ENCODE peak calls at places on chromosomes 13 and 19, in five cellular contexts. B is stimulated activated CD4-positive, alpha-beta T cell treated with anti-CD3 and anti-CD28 coated beads, Interleukin-12 subunit alpha, Interleukin-12 subunit beta, amount 100 ng/mL, for 24 hours; U is nephron progenitor cell; C is hepatocyte; M is HCT116. X is an unnamed sample.

GRCh38 chr13:20141238-20142018 is 19.4 kb downstream of the GJA3 start:
- DNase-seq in B (no peak), C (no peak), U (no peak), M (no peak), X (no peak)

GRCh38 chr13:44576396-44577235 is 486 bp upstream of the TSC22D1 start:
- DNase-seq in M (no peak), B (peak; percentile 13), U (peak; percentile 63), C (peak; percentile 57), X (no peak)

GRCh38 chr13:24630851-24631341 is 49.3 kb upstream of the ATP12A start:
- DNase-seq in B (no peak), U (no peak), M (peak; percentile 3), C (peak; percentile 67), X (no peak)

GRCh38 chr19:12669272-12670158 is 2.9 kb downstream of the WDR83 start:
- DNase-seq in C (peak; percentile 87), U (peak; percentile 79), M (peak; percentile 82), B (peak; percentile 56), X (peak; percentile 88)

GRCh38 chr19:49887037-49887652 is 9.5 kb downstream of the IL4I1 start:
- DNase-seq in U (no peak), B (no peak), C (no peak), M (no peak), X (no peak)

GRCh38 chr19:48739835-48740704 is at the start of gene RASIP1:
- DNase-seq in C (no peak), U (no peak), M (no peak), B (no peak), X (no peak)

GRCh38 chr13:114282143-114282685 is 813 bp downstream of the UPF3A start:
- DNase-seq in U (peak; percentile 57), M (no peak), C (peak; percentile 82), B (no peak), X (no peak)

GRCh38 chr19:10388957-10389356 is 8.6 kb upstream of the TYK2 start:
- DNase-seq in C (peak; percentile 88), M (peak; percentile 77), U (peak; percentile 95), B (peak; percentile 57), X (peak; percentile 23)

GRCh38 chr13:101455863-101456262 is 3.4 kb downstream of the ITGBL1 start:
- DNase-seq in C (peak; percentile 34), M (no peak), U (no peak), B (no peak), X (no peak)

GRCh38 chr19:3480383-3481091 is at the start of gene SMIM24:
- DNase-seq in U (no peak), B (no peak), M (no peak), C (peak; percentile 68), X (no peak)

GRCh38 chr19:13149628-13150186 is 468 bp downstream of the STX10 start:
- DNase-seq in M (no peak), B (no peak), U (peak; percentile 63), C (peak; percentile 72), X (no peak)

GRCh38 chr13:32040052-32040642 is 8.6 kb downstream of the FRY start:
- DNase-seq in C (no peak), U (no peak), M (no peak), B (no peak), X (no peak)

GRCh38 chr13:73722120-73722519 is 412.1 kb downstream of the KLF12 start:
- DNase-seq in C (peak; percentile 38), U (no peak), B (no peak), M (peak; percentile 51), X (no peak)

GRCh38 chr19:12365094-12365371 is 450 bp downstream of the ZNF442 start:
- DNase-seq in C (no peak), B (no peak), U (no peak), M (no peak), X (no peak)